ENCODE peak calls at places on chromosomes 7 and 10, in four cellular contexts. M, W, R and V are unnamed samples.

GRCh38 chr7:35758421-35758820 is 42.4 kb upstream of the SEPTIN7 start:
- DNase-seq in R (no peak), M (no peak), W (no peak), V (no peak)

GRCh38 chr10:102043456-102043855 is 12.5 kb downstream of the ARMH3 start:
- DNase-seq in R (no peak), W (no peak), M (no peak), V (no peak)

GRCh38 chr7:149457766-149458165 is 3.1 kb downstream of the ZNF777 start:
- DNase-seq in R (no peak), W (no peak), M (no peak), V (no peak)

GRCh38 chr10:78805176-78805575 is 263.6 kb upstream of the ZMIZ1 start:
- DNase-seq in W (peak; percentile 70), M (peak; percentile 66), R (peak; percentile 78), V (peak; percentile 81)

GRCh38 chr10:45429790-45430189 is 55.8 kb downstream of the ALOX5 start:
- DNase-seq in W (no peak), R (no peak), M (no peak), V (no peak)

GRCh38 chr7:18974803-18975202 is 142.6 kb downstream of the TWIST1 start:
- DNase-seq in W (no peak), R (no peak), M (no peak), V (no peak)

GRCh38 chr10:132303361-132304115 is 4.2 kb downstream of the STK32C start:
- DNase-seq in W (peak; percentile 15), R (no peak), M (no peak), V (no peak)

GRCh38 chr10:3853016-3853415 is 68.0 kb upstream of the KLF6 start:
- DNase-seq in W (no peak), M (no peak), R (no peak), V (no peak)

GRCh38 chr10:79360499-79361342 is 13.5 kb downstream of the PPIF start:
- DNase-seq in W (no peak), R (no peak), M (no peak), V (no peak)

GRCh38 chr7:103127006-103127405 is 21.9 kb downstream of the NAPEPLD start:
- DNase-seq in M (no peak), R (no peak), W (no peak), V (no peak)

GRCh38 chr7:103121641-103122040 is 27.3 kb downstream of the NAPEPLD start:
- DNase-seq in W (no peak), R (no peak), M (no peak), V (no peak)

GRCh38 chr7:103124429-103124979 is 24.4 kb downstream of the NAPEPLD start:
- DNase-seq in R (no peak), W (no peak), M (no peak), V (no peak)

GRCh38 chr7:103119791-103120291 is 29.1 kb downstream of the NAPEPLD start:
- DNase-seq in M (no peak), R (no peak), W (no peak), V (no peak)

DNA sequence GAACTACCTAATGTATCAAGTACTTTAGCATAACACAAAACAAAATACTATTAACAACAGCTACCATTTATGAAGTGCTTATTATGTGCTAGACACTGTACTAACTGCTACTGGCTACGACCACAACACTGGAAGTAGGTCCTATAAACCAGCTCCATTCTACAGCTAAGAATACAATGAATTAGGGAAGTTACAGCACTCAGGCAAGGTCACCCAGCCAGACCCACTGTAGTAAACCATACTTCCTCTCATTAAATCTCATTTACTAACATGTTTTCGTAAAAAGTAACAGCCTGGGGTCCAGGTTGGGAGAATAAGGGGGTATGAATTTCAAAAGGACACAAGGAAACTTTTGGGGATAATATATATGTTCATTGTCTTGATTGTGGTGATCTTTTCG is 25.4 kb downstream of the NAPEPLD start:
- DNase-seq in M (no peak), R (no peak), W (no peak), V (no peak)
- H3K36me3 ChIP-seq in M (peaks cover 77% of the 10 kb centered on the region), R (peaks cover 22% of the 10 kb centered on the region), W (peaks cover 61% of the 10 kb centered on the region), V (peaks cover 2% of the 10 kb centered on the region)

DNA sequence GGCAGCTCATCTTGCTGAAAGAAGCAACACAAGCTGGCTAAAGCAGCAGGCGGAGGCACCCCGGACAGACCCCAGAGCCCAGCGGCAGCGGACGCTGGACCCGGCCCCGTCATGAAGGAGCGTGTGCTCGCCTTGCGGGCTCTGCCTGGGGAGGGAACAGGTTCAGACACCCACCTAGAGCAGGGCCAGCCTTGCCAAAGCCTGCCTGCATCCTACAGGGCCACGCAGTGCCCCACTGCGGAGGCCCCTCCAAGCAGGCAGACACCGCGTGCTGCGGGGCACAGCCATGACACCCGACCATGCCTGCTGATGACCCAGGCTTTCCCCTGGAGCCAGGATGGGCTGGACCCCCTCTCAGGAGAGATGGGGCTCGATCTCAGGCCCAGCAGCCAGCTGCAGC is 91.7 kb downstream of the MAD1L1 start:
- DNase-seq in W (no peak), R (no peak), M (no peak), V (no peak)
- H3K27ac ChIP-seq in W (no peak overlapping the region), R (no peak overlapping the region), M (peak overlapping the region; percentile 72), V (no peak overlapping the region)

GRCh38 chr7:7242899-7243298 is 60.6 kb downstream of the C1GALT1 start:
- DNase-seq in W (no peak), R (no peak), M (no peak), V (no peak)
- H3K36me3 ChIP-seq in W (peaks cover 51% of the 10 kb centered on the region), R (no peaks in the 10 kb centered on the region), M (no peaks in the 10 kb centered on the region), V (peaks cover 13% of the 10 kb centered on the region)

GRCh38 chr7:43761919-43762318 is 3.4 kb downstream of the BLVRA start:
- DNase-seq in M (no peak), R (no peak), W (no peak), V (no peak)
- H3K27ac ChIP-seq in M (no peak overlapping the region), R (no peak overlapping the region), W (no peak overlapping the region), V (no peak overlapping the region)

GRCh38 chr7:92567460-92567859 is 22.7 kb downstream of the FAM133B start:
- DNase-seq in M (no peak), W (no peak), R (no peak), V (no peak)
- H3K36me3 ChIP-seq in M (peaks cover 76% of the 10 kb centered on the region), W (peaks cover 97% of the 10 kb centered on the region), R (peaks cover 24% of the 10 kb centered on the region), V (peaks cover 76% of the 10 kb centered on the region)

GRCh38 chr7:94440460-94441039 is 45.9 kb downstream of the COL1A2 start:
- DNase-seq in W (no peak), M (no peak), R (no peak), V (no peak)
- H3K27ac ChIP-seq in W (no peak overlapping the region), M (no peak overlapping the region), R (no peak overlapping the region), V (no peak overlapping the region)

GRCh38 chr10:124984376-124984775 is 42.5 kb downstream of the ZRANB1 start:
- DNase-seq in W (no peak), M (no peak), R (no peak), V (no peak)

GRCh38 chr10:124983321-124983720 is 41.4 kb downstream of the ZRANB1 start:
- DNase-seq in W (no peak), R (no peak), M (no peak), V (no peak)

GRCh38 chr10:124987788-124988187 is 45.9 kb downstream of the ZRANB1 start:
- DNase-seq in M (no peak), R (no peak), W (no peak), V (no peak)

GRCh38 chr10:124989526-124989925 is 47.6 kb downstream of the ZRANB1 start:
- DNase-seq in W (no peak), R (no peak), M (no peak), V (no peak)

GRCh38 chr10:124985162-124985561 is 43.2 kb downstream of the ZRANB1 start:
- DNase-seq in R (no peak), M (no peak), W (no peak), V (no peak)
- H3K36me3 ChIP-seq in R (peaks cover 60% of the 10 kb centered on the region), M (peaks cover 7% of the 10 kb centered on the region), W (peaks cover 92% of the 10 kb centered on the region), V (peaks cover 65% of the 10 kb centered on the region)

GRCh38 chr10:93947524-93947923 is 46.2 kb upstream of the PLCE1 start:
- DNase-seq in M (no peak), R (no peak), W (no peak), V (no peak)

GRCh38 chr10:93945814-93946213 is 47.9 kb upstream of the PLCE1 start:
- DNase-seq in R (no peak), M (no peak), W (no peak), V (no peak)

GRCh38 chr10:93941603-93942002 is 47.8 kb downstream of the SLC35G1 start:
- DNase-seq in R (no peak), M (no peak), W (no peak), V (no peak)

GRCh38 chr10:93951905-93952304 is 41.8 kb upstream of the PLCE1 start:
- DNase-seq in R (no peak), M (no peak), W (no peak), V (no peak)

DNA sequence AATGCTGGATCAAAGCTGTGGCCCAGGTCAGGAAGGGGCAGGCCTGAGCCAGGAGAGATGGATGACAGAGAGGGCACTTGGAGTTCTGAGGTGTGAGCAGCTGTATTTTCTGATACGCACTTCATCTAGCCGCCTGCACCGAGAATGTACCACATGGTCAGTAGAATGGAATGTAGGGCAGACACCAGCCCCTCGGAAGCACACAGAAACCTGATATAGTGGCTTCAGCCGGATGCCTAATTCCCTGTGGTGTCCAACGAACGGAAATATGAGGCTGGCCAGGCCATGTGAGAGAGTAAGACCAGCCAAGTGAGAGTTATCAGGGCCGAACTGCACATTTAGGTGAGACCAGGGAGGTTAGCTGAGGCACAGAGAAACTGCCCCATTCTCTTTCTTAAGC is 46.7 kb upstream of the PLCE1 start:
- DNase-seq in R (peak; percentile 70), M (no peak), W (peak; percentile 77), V (no peak)
- H3K27ac ChIP-seq in R (peak overlapping the region; percentile 88), M (no peak overlapping the region), W (peak overlapping the region; percentile 37), V (no peak overlapping the region)

DNA sequence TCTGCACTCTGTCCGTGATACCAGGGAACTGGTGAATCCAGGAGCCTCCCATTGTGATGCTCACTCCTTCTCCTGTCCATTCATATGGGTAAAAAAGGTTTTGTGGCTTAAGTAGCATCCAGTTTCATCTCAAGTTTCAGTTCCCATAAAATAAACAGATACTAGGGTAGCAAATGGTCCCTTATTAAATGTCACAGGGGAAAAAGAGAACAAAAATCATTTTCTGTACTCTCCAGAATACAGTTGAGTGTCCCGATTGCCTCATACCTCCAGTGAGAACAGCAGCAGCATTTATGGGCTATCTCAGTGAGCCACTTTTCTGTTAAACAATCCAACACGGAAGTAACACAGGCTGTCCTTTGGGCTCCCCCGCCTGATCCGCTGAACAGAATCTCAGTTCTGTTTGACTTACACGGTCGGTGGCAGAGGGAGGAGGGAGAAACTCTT is 179.6 kb downstream of the CELF2 start:
- DNase-seq in W (peak; percentile 45), M (no peak), R (peak; percentile 42), V (no peak)
- H3K36me3 ChIP-seq in W (peaks cover 22% of the 10 kb centered on the region), M (no peaks in the 10 kb centered on the region), R (peaks cover 4% of the 10 kb centered on the region), V (no peaks in the 10 kb centered on the region)